ENCODE peak calls at places on chromosomes 1 and 21, in nine cellular contexts. D is NCI-H2029, M is neuronal stem cell, U is epithelial cell of proximal tubule, C is caudate nucleus, G is anterior cingulate cortex, E is T47D, S is GM12865, Z is left cardiac atrium. K is an unnamed sample.

GRCh38 chr1:201955750-201956143 is 444 bp downstream of the TIMM17A start:
- DNase-seq in D (no peak), M (no peak), U (no peak), C (no peak), G (no peak), E (no peak), S (no peak), Z (no peak), K (no peak)

GRCh38 chr1:150017206-150017750 is 6.8 kb upstream of the OTUD7B start:
- DNase-seq in D (no peak), M (no peak), U (no peak), C (no peak), G (no peak), E (peak; percentile 41), S (no peak), Z (no peak), K (no peak)

GRCh38 chr1:31910933-31911332 is 27.2 kb downstream of the PTP4A2 start:
- DNase-seq in D (no peak), M (no peak), U (no peak), C (no peak), G (no peak), E (peak; percentile 60), S (peak; percentile 63), Z (no peak), K (no peak)

GRCh38 chr1:11012260-11013159 is at the start of gene TARDBP:
- DNase-seq in D (peak; percentile 78), M (peak; percentile 93), U (peak; percentile 56), C (peak; percentile 95), G (peak; percentile 93), E (peak; percentile 92), S (peak; percentile 94), Z (peak; percentile 91), K (peak; percentile 19)

GRCh38 chr1:182301026-182301436 is 90.6 kb downstream of the GLUL start:
- DNase-seq in D (no peak), M (no peak), U (no peak), C (no peak), G (no peak), E (no peak), S (peak; percentile 31), Z (no peak), K (no peak)

GRCh38 chr1:6260961-6261614 is at the start of gene GPR153:
- DNase-seq in D (no peak), M (no peak), U (no peak), C (no peak), G (no peak), E (peak; percentile 34), S (peak; percentile 46), Z (peak; percentile 60), K (no peak)

GRCh38 chr1:179831852-179832699 is 45.5 kb downstream of the TOR1AIP2 start:
- DNase-seq in D (no peak), M (no peak), U (peak; percentile 2), C (no peak), G (no peak), E (no peak), S (peak; percentile 26), Z (no peak), K (peak; percentile 45)

GRCh38 chr1:196180847-196181593 is 427.2 kb downstream of the KCNT2 start:
- DNase-seq in D (no peak), M (no peak), U (peak; percentile 86), C (no peak), G (no peak), E (peak; percentile 11), S (no peak), Z (no peak), K (peak; percentile 89)

GRCh38 chr1:93977546-93977945 is 68.3 kb upstream of the GCLM start:
- DNase-seq in D (no peak), M (no peak), U (no peak), C (no peak), G (no peak), E (no peak), S (no peak), Z (no peak), K (no peak)

GRCh38 chr1:223258751-223259177 is 105.2 kb downstream of the SUSD4 start:
- DNase-seq in D (no peak), M (no peak), U (peak; percentile 23), C (no peak), G (no peak), E (peak; percentile 45), S (no peak), Z (peak; percentile 31), K (peak; percentile 47)

GRCh38 chr1:150221552-150221951 is 14.4 kb downstream of the ANP32E start:
- DNase-seq in D (no peak), M (no peak), U (no peak), C (no peak), G (no peak), E (peak; percentile 41), S (peak; percentile 29), Z (no peak), K (no peak)

GRCh38 chr1:2188336-2188735 is 6.2 kb downstream of the FAAP20 start:
- DNase-seq in D (no peak), M (no peak), U (no peak), C (no peak), G (no peak), E (no peak), S (no peak), Z (no peak), K (no peak)

GRCh38 chr1:156075158-156075557 is 7.1 kb downstream of the MEX3A start:
- DNase-seq in D (no peak), M (no peak), U (no peak), C (no peak), G (no peak), E (no peak), S (no peak), Z (no peak), K (no peak)

GRCh38 chr21:39518055-39518844 is 66.5 kb downstream of the SH3BGR start:
- DNase-seq in D (peak; percentile 87), M (peak; percentile 58), U (no peak), C (no peak), G (no peak), E (peak; percentile 76), S (peak; percentile 74), Z (peak; percentile 47), K (no peak)

GRCh38 chr1:220594356-220594755 is 66.4 kb downstream of the MARK1 start:
- DNase-seq in D (no peak), M (no peak), U (no peak), C (no peak), G (no peak), E (peak; percentile 31), S (no peak), Z (no peak), K (no peak)

GRCh38 chr1:161792740-161793139 is 26.6 kb downstream of the ATF6 start:
- DNase-seq in D (peak; percentile 44), M (peak; percentile 20), U (peak; percentile 42), C (no peak), G (no peak), E (peak; percentile 80), S (peak; percentile 66), Z (no peak), K (peak; percentile 57)

GRCh38 chr21:35340273-35340672 is 291.2 kb upstream of the RUNX1 start:
- DNase-seq in D (no peak), M (no peak), U (no peak), C (no peak), G (no peak), E (peak; percentile 60), S (no peak), Z (no peak), K (no peak)

GRCh38 chr1:53732912-53733317 is 6.0 kb downstream of the GLIS1 start:
- DNase-seq in D (no peak), M (no peak), U (no peak), C (no peak), G (no peak), E (no peak), S (no peak), Z (no peak), K (peak; percentile 68)

GRCh38 chr1:229117664-229118300 is 153.1 kb upstream of the RAB4A start:
- DNase-seq in D (peak; percentile 56), M (no peak), U (no peak), C (no peak), G (no peak), E (no peak), S (no peak), Z (peak; percentile 73), K (no peak)

GRCh38 chr1:101239095-101240040 is 2.5 kb downstream of the S1PR1 start:
- DNase-seq in D (no peak), M (no peak), U (no peak), C (no peak), G (no peak), E (no peak), S (peak; percentile 43), Z (peak; percentile 35), K (no peak)

GRCh38 chr1:207965602-207966387 is 54.9 kb upstream of the CD34 start:
- DNase-seq in D (no peak), M (no peak), U (no peak), C (no peak), G (no peak), E (no peak), S (no peak), Z (no peak), K (no peak)

GRCh38 chr1:61626820-61627219 is 98.1 kb downstream of the TM2D1 start:
- DNase-seq in D (no peak), M (no peak), U (no peak), C (no peak), G (no peak), E (no peak), S (no peak), Z (peak; percentile 40), K (no peak)

GRCh38 chr1:175095069-175095468 is 27.4 kb downstream of the TNN start:
- DNase-seq in D (no peak), M (no peak), U (no peak), C (no peak), G (no peak), E (no peak), S (no peak), Z (no peak), K (no peak)

GRCh38 chr1:200150721-200151120 is 123.2 kb downstream of the NR5A2 start:
- DNase-seq in D (no peak), M (no peak), U (peak; percentile 75), C (no peak), G (no peak), E (peak; percentile 82), S (peak; percentile 68), Z (no peak), K (peak; percentile 83)

GRCh38 chr1:28280501-28280900 is 21.2 kb downstream of the SESN2 start:
- DNase-seq in D (no peak), M (no peak), U (no peak), C (no peak), G (no peak), E (no peak), S (no peak), Z (no peak), K (no peak)

GRCh38 chr1:176799327-176799726 is 336.4 kb downstream of the PAPPA2 start:
- DNase-seq in D (no peak), M (no peak), U (no peak), C (no peak), G (no peak), E (no peak), S (no peak), Z (no peak), K (no peak)

GRCh38 chr1:22055463-22055862 is 3.0 kb downstream of the CDC42 start:
- DNase-seq in D (no peak), M (no peak), U (no peak), C (no peak), G (no peak), E (no peak), S (no peak), Z (no peak), K (no peak)

GRCh38 chr1:152622803-152623202 is at the start of gene LCE3A:
- DNase-seq in D (no peak), M (no peak), U (no peak), C (no peak), G (no peak), E (peak; percentile 1), S (peak; percentile 29), Z (no peak), K (no peak)

GRCh38 chr1:84947536-84948410 is 49.1 kb downstream of the MCOLN2 start:
- DNase-seq in D (no peak), M (no peak), U (no peak), C (no peak), G (no peak), E (no peak), S (no peak), Z (no peak), K (no peak)

GRCh38 chr1:37509181-37509580 is 5.4 kb downstream of the MEAF6 start:
- DNase-seq in D (no peak), M (no peak), U (no peak), C (no peak), G (no peak), E (peak; percentile 52), S (peak; percentile 40), Z (no peak), K (no peak)

GRCh38 chr1:25683731-25684130 is 67.1 kb downstream of the MAN1C1 start:
- DNase-seq in D (no peak), M (no peak), U (no peak), C (no peak), G (no peak), E (no peak), S (no peak), Z (no peak), K (no peak)